ENCODE peak calls at places on chromosomes 3 and 15, in five cellular contexts. J is heart right ventricle, I is IMR-90, X is upper lobe of left lung, A is ovary. M is an unnamed sample.

GRCh38 chr15:67085237-67085817 is 19.9 kb downstream of the SMAD3 start:
- DNase-seq in J (no peak), X (no peak), A (no peak), I (no peak), M (no peak)

GRCh38 chr15:49273734-49274318 is 103.8 kb downstream of the GALK2 start:
- DNase-seq in A (no peak), X (no peak), I (no peak), J (no peak), M (no peak)

GRCh38 chr15:27077790-27078189 is 106.8 kb downstream of the GABRG3 start:
- DNase-seq in A (no peak), X (no peak), I (no peak), J (no peak), M (no peak)

GRCh38 chr3:117439812-117440211 is 730.2 kb downstream of the TUSC7 start:
- DNase-seq in J (no peak), A (no peak), I (peak), X (no peak), M (peak)

GRCh38 chr15:93656041-93656440 is 567.0 kb upstream of the RGMA start:
- DNase-seq in A (no peak), J (no peak), I (no peak), X (no peak), M (no peak)

GRCh38 chr3:42066516-42067181 is 24.5 kb upstream of the TRAK1 start:
- DNase-seq in X (no peak), I (peak), A (no peak), J (no peak), M (peak)

GRCh38 chr3:79564192-79564591 is 203.6 kb downstream of the ROBO1 start:
- DNase-seq in X (no peak), A (no peak), J (no peak), I (no peak), M (no peak)

GRCh38 chr3:51436998-51437639 is 46.0 kb downstream of the RBM15B start:
- DNase-seq in X (no peak), A (no peak), I (no peak), J (no peak), M (no peak)

GRCh38 chr3:9416139-9416780 is 18.8 kb downstream of the SETD5 start:
- DNase-seq in I (peak), X (no peak), A (no peak), J (no peak), M (no peak)

GRCh38 chr3:64067510-64068346 is 44.4 kb upstream of the PSMD6 start:
- DNase-seq in A (no peak), X (no peak), I (peak), J (no peak), M (no peak)

GRCh38 chr3:52820741-52821140 is 9.7 kb downstream of the ITIH4 start:
- DNase-seq in J (no peak), A (no peak), I (peak), X (no peak), M (no peak)

GRCh38 chr3:162391301-162391700 is 894.7 kb downstream of the OTOL1 start:
- DNase-seq in I (peak), A (no peak), X (no peak), J (no peak), M (peak)

GRCh38 chr3:197597335-197597734 is 41.6 kb upstream of the BDH1 start:
- DNase-seq in J (no peak), I (no peak), X (no peak), A (no peak), M (no peak)

GRCh38 chr3:194640829-194641228 is 7.6 kb upstream of the TMEM44 start:
- DNase-seq in X (no peak), J (no peak), A (no peak), I (peak), M (no peak)

GRCh38 chr3:124834723-124835718 is 52.1 kb downstream of the ITGB5 start:
- DNase-seq in J (no peak), A (peak), X (peak), I (peak), M (peak)

GRCh38 chr15:68151277-68151676 is 53.9 kb downstream of the CALML4 start:
- DNase-seq in I (peak), A (no peak), J (no peak), X (no peak), M (peak)

GRCh38 chr3:182235504-182235903 is 523.8 kb downstream of the SOX2 start:
- DNase-seq in X (no peak), A (no peak), J (no peak), I (no peak), M (no peak)
- H3K27ac ChIP-seq in X (no peak), A (no peak), J (no peak), I (no peak), M (no peak)

DNA sequence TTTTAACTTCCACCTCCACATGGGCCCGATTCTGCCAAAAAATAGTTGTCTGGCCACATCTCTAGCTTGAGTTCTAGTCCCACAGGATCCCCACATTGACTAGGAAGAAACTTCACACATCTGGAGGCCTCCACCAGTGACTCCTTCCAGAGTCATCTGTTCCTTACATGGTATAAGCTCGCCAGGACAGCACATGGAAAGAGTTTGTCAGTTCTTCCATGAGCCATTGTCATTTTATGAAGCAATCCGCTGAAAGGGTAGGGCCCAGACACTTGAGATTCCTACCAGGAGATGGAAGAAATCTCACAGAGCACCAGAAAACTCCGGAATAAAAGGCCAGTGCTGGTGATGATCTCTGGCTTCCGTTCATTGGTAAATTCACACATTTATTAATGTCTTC is 350.5 kb upstream of the ICE2 start:
- DNase-seq in I (no peak), A (no peak), X (no peak), J (no peak), M (no peak)
- TF ChIP-seq CTCF in I (no peak), A (no peak), X (no peak), J (no peak), M (no peak)

DNA sequence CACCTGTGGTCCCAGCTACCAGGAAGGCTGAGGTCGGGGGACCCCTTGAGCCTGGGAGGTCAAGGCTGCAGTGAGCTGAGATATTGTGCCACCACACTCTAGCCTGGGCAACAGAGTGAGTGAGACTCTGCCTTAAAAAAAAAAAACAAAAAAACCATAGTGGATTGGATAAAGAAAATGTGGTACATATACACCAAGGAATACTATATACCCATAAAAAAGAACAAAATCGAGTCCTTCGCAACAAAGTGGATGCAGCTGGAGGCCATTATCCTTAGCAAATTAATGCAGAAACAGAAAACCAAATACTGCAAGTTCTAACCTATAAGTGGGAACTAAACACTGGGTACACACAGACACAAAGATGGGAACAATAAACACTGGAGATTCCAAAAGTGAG is 20.6 kb upstream of the ARF4 start:
- DNase-seq in I (no peak), J (no peak), A (no peak), X (no peak), M (no peak)
- H3K4me3 ChIP-seq in I (no peak), J (no peak), A (no peak), X (no peak), M (no peak)

GRCh38 chr15:42734076-42734672 is 2.8 kb downstream of the CDAN1 start:
- DNase-seq in X (no peak), A (no peak), J (no peak), I (no peak), M (no peak)

GRCh38 chr15:42735382-42736165 is 1.4 kb downstream of the CDAN1 start:
- DNase-seq in A (no peak), I (no peak), J (no peak), X (no peak), M (no peak)

GRCh38 chr15:42737529-42738328 is 801 bp upstream of the CDAN1 start:
- DNase-seq in A (no peak), J (no peak), I (peak), X (no peak), M (no peak)

GRCh38 chr15:42736793-42737528 is at the start of gene CDAN1:
- DNase-seq in A (peak), J (peak), X (peak), I (peak), M (peak)

DNA sequence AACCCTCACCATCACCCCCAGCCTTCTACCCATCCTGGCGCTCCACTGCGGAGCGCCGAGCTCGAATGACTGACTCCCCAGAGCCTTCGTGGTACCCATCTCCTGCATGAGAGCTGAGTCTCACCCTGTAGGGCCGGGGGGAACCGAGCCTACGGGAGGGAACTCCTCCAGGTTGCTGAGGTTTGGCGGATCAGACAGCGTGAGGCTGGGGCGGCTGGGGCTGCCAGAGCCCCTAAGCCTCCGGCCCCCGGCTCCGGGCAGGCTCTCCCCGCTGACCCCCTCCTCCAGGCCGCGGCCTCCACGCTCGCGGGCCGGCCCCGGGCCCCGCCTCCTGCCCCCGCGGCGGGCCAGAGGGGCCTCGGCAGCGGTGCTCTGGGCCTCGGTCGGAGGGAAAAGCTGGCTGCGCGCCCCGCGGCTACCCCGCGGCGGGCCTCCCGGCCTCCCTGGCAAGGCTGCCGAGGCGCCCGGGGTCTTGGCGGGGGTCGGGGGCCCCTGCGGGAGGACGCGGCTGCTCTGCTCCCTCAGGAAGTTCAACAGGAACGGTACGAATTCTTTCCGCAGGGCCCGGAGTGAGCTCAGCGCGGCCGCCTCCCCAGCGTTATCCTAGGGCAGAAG is 643 bp downstream of the CDAN1 start:
- DNase-seq in I (no peak), J (peak), A (peak), X (no peak), M (no peak)
- H3K27ac ChIP-seq in I (peak), J (peak), A (peak), X (peak), M (no peak)

GRCh38 chr15:80242132-80242769 is 9.8 kb downstream of the CTXND1 start:
- DNase-seq in X (no peak), J (no peak), I (peak), A (no peak), M (no peak)
- TF ChIP-seq CTCF in X (peak), J (peak), I (peak), A (no peak), M (peak)